ENCODE peak calls at places on chromosome 4, in eight cellular contexts. Q is cardiac muscle cell, Y is globus pallidus, K is SK-N-SH, E is mesendoderm, L is T-helper 2 cell, P is GM18507, R is NCI-H2227 treated with DMSO at 0.1 percent for 48 hours. I is an unnamed sample.

GRCh38 chr4:7134737-7135388 is 57.5 kb upstream of the SORCS2 start:
- DNase-seq in Q (no peak), Y (peak), K (no peak), E (no peak), L (no peak), P (no peak), R (no peak), I (no peak)

GRCh38 chr4:126448093-126448820 is 1133.5 kb downstream of the FAT4 start:
- DNase-seq in Q (no peak), Y (no peak), K (no peak), E (no peak), L (no peak), P (no peak), R (no peak), I (no peak)

GRCh38 chr4:37812713-37813112 is 13.8 kb upstream of the PGM2 start:
- DNase-seq in Q (no peak), Y (no peak), K (no peak), E (peak), L (no peak), P (no peak), R (no peak), I (no peak)

GRCh38 chr4:73895201-73896177 is 26.3 kb downstream of the CXCL1 start:
- DNase-seq in Q (no peak), Y (no peak), K (no peak), E (no peak), L (no peak), P (no peak), R (no peak), I (no peak)

GRCh38 chr4:169940460-169940859 is 85.7 kb downstream of the MFAP3L start:
- DNase-seq in Q (no peak), Y (no peak), K (peak), E (peak), L (no peak), P (no peak), R (no peak), I (peak)

GRCh38 chr4:147741190-147741788 is 9.4 kb downstream of the ARHGAP10 start:
- DNase-seq in Q (no peak), Y (no peak), K (peak), E (no peak), L (no peak), P (no peak), R (no peak), I (no peak)

GRCh38 chr4:37816006-37816405 is 10.5 kb upstream of the PGM2 start:
- DNase-seq in Q (no peak), Y (no peak), K (no peak), E (no peak), L (no peak), P (no peak), R (no peak), I (no peak)

GRCh38 chr4:3292571-3293409 is at the start of gene RGS12:
- DNase-seq in Q (peak), Y (peak), K (peak), E (peak), L (peak), P (peak), R (peak), I (peak)

GRCh38 chr4:7674706-7675105 is 240.0 kb upstream of the PSAPL1 start:
- DNase-seq in Q (no peak), Y (no peak), K (no peak), E (no peak), L (no peak), P (no peak), R (no peak), I (no peak)

GRCh38 chr4:55386073-55386472 is 9.7 kb upstream of the TMEM165 start:
- DNase-seq in Q (no peak), Y (peak), K (peak), E (peak), L (no peak), P (no peak), R (no peak), I (peak)

GRCh38 chr4:26161030-26161824 is 159.6 kb upstream of the RBPJ start:
- DNase-seq in Q (no peak), Y (peak), K (peak), E (peak), L (no peak), P (no peak), R (no peak), I (no peak)

GRCh38 chr4:88320780-88321373 is 36.5 kb upstream of the PPM1K start:
- DNase-seq in Q (no peak), Y (peak), K (no peak), E (peak), L (no peak), P (peak), R (no peak), I (no peak)

GRCh38 chr4:80471701-80472100 is 136.2 kb downstream of the CFAP299 start:
- DNase-seq in Q (peak), Y (no peak), K (no peak), E (peak), L (no peak), P (no peak), R (peak), I (no peak)

GRCh38 chr4:37928421-37928820 is 31.8 kb upstream of the PTTG2 start:
- DNase-seq in Q (no peak), Y (no peak), K (no peak), E (no peak), L (no peak), P (no peak), R (no peak), I (no peak)

GRCh38 chr4:185011408-185011807 is 6.9 kb upstream of the HELT start:
- DNase-seq in Q (peak), Y (no peak), K (peak), E (peak), L (no peak), P (no peak), R (no peak), I (peak)

GRCh38 chr4:2449051-2449450 is 19.9 kb upstream of the RNF4 start:
- DNase-seq in Q (no peak), Y (no peak), K (no peak), E (no peak), L (no peak), P (no peak), R (no peak), I (no peak)

GRCh38 chr4:152107736-152108500 is 347.1 kb upstream of the GATB start:
- DNase-seq in Q (no peak), Y (no peak), K (no peak), E (no peak), L (no peak), P (no peak), R (no peak), I (no peak)

GRCh38 chr4:3792813-3793212 is 26.6 kb downstream of the ADRA2C start:
- DNase-seq in Q (no peak), Y (no peak), K (peak), E (peak), L (no peak), P (no peak), R (no peak), I (peak)

GRCh38 chr4:137387924-137388323 is 144.4 kb downstream of the PCDH18 start:
- DNase-seq in Q (no peak), Y (no peak), K (no peak), E (no peak), L (no peak), P (no peak), R (no peak), I (no peak)

GRCh38 chr4:153643406-153644016 is 40.6 kb upstream of the TLR2 start:
- DNase-seq in Q (peak), Y (peak), K (peak), E (peak), L (no peak), P (peak), R (peak), I (peak)

GRCh38 chr4:52376107-52376704 is 282.9 kb downstream of the USP46 start:
- DNase-seq in Q (peak), Y (peak), K (peak), E (peak), L (no peak), P (no peak), R (peak), I (peak)

GRCh38 chr4:56979674-56980073 is 978 bp downstream of the POLR2B start:
- DNase-seq in Q (peak), Y (no peak), K (no peak), E (peak), L (no peak), P (no peak), R (no peak), I (no peak)

GRCh38 chr4:20126906-20127305 is 124.8 kb upstream of the SLIT2 start:
- DNase-seq in Q (no peak), Y (no peak), K (no peak), E (no peak), L (no peak), P (no peak), R (no peak), I (no peak)